ENCODE peak calls at places on chromosomes 11 and 22, in seven cellular contexts. L is IMR-90, K is neuronal stem cell, A is H9, P is mesenchymal stem cell, S is H1, T is mesendoderm. I is an unnamed sample.

GRCh38 chr22:50191041-50191740 is 5.5 kb downstream of the TRABD start:
- DNase-seq in A (no peak), P (no peak), L (no peak), S (no peak), K (no peak), T (no peak), I (peak)

GRCh38 chr11:118304227-118304808 is at the start of gene CD3E:
- DNase-seq in A (no peak), K (no peak), L (no peak), T (no peak), S (no peak), P (no peak), I (no peak)

GRCh38 chr11:85718126-85718943 is 32.3 kb upstream of the CCDC89 start:
- DNase-seq in S (no peak), P (no peak), L (peak), K (no peak), A (no peak), T (no peak), I (no peak)

GRCh38 chr22:35915477-35916013 is 113.1 kb downstream of the RBFOX2 start:
- DNase-seq in S (no peak), K (no peak), T (peak), A (no peak), L (peak), P (peak), I (no peak)

GRCh38 chr22:19401483-19401882 is 30.1 kb downstream of the HIRA start:
- DNase-seq in A (no peak), L (no peak), K (no peak), T (no peak), P (no peak), S (no peak), I (no peak)

GRCh38 chr11:390175-390574 is 3.8 kb upstream of the PKP3 start:
- DNase-seq in T (peak), K (no peak), A (peak), S (no peak), P (no peak), L (no peak), I (no peak)

GRCh38 chr22:27989758-27990450 is 70.8 kb upstream of the PITPNB start:
- DNase-seq in A (peak), P (no peak), S (no peak), T (no peak), L (no peak), K (no peak), I (no peak)

GRCh38 chr22:39960791-39961746 is 872 bp downstream of the TMA7B start:
- DNase-seq in T (no peak), P (peak), S (no peak), L (peak), K (no peak), A (no peak), I (peak)

GRCh38 chr11:70244698-70245097 is 25.8 kb upstream of the PPFIA1 start:
- DNase-seq in P (peak), S (no peak), L (peak), A (no peak), K (no peak), T (no peak), I (peak)

GRCh38 chr22:49825436-49825835 is 2.2 kb downstream of the BRD1 start:
- DNase-seq in A (no peak), T (no peak), P (peak), L (peak), S (no peak), K (no peak), I (peak)

GRCh38 chr11:120748485-120748814 is 236.9 kb downstream of the GRIK4 start:
- DNase-seq in L (no peak), P (no peak), S (no peak), T (peak), K (no peak), A (no peak), I (no peak)

GRCh38 chr11:47592276-47592675 is 1.9 kb downstream of the C1QTNF4 start:
- DNase-seq in A (no peak), P (no peak), K (no peak), S (no peak), L (no peak), T (no peak), I (no peak)

GRCh38 chr11:88979641-88980040 is 86.1 kb downstream of the GRM5 start:
- DNase-seq in P (peak), A (no peak), K (no peak), L (peak), T (peak), S (no peak), I (no peak)

GRCh38 chr11:10377182-10377581 is 72.3 kb downstream of the ADM start:
- DNase-seq in S (no peak), T (no peak), P (no peak), L (no peak), A (no peak), K (no peak), I (no peak)

GRCh38 chr11:123580137-123580536 is 74.3 kb downstream of the SCN3B start:
- DNase-seq in S (no peak), A (no peak), L (no peak), P (no peak), K (no peak), T (no peak), I (no peak)

GRCh38 chr22:23521442-23522113 is 58.5 kb downstream of the IGLL1 start:
- DNase-seq in K (peak), L (peak), A (peak), S (peak), P (peak), T (peak), I (peak)

GRCh38 chr11:58003036-58003435 is 20.6 kb upstream of the OR9Q1 start:
- DNase-seq in T (no peak), P (no peak), L (no peak), S (no peak), A (no peak), K (no peak), I (no peak)

GRCh38 chr11:93983542-93984204 is 37.5 kb upstream of the HEPHL1 start:
- DNase-seq in P (no peak), K (no peak), T (no peak), A (no peak), S (no peak), L (no peak), I (no peak)

GRCh38 chr11:1481483-1481825 is 5.1 kb downstream of the MOB2 start:
- DNase-seq in A (no peak), P (no peak), K (no peak), L (no peak), S (no peak), T (no peak), I (no peak)

GRCh38 chr22:17672417-17672991 is 33.9 kb downstream of the BCL2L13 start:
- DNase-seq in P (peak), S (no peak), K (no peak), T (no peak), L (peak), A (no peak), I (no peak)

GRCh38 chr11:132116516-132116915 is 746.1 kb downstream of the NTM start:
- DNase-seq in P (no peak), S (no peak), K (no peak), T (no peak), A (no peak), L (no peak), I (no peak)

GRCh38 chr11:123062892-123063395 is 1.0 kb upstream of the HSPA8 start:
- DNase-seq in K (no peak), S (no peak), P (no peak), A (no peak), L (peak), T (peak), I (peak)

GRCh38 chr11:17197431-17197898 is 10.3 kb downstream of the PIK3C2A start:
- DNase-seq in T (no peak), L (peak), K (no peak), A (no peak), P (no peak), S (no peak), I (peak)

GRCh38 chr11:42205518-42205917 is 746.1 kb upstream of the LRRC4C start:
- DNase-seq in L (no peak), K (no peak), P (no peak), A (no peak), T (no peak), S (no peak), I (no peak)

GRCh38 chr22:22371031-22371541 is 126.5 kb downstream of the VPREB1 start:
- DNase-seq in L (no peak), K (no peak), P (no peak), S (no peak), A (no peak), T (peak), I (no peak)

GRCh38 chr22:20885557-20886323 is 26.9 kb downstream of the SNAP29 start:
- DNase-seq in T (peak), K (peak), L (peak), S (peak), P (peak), A (peak), I (peak)

GRCh38 chr11:93846411-93846810 is 4.0 kb downstream of the VSTM5 start:
- DNase-seq in K (no peak), T (no peak), L (peak), P (peak), A (no peak), S (no peak), I (no peak)

GRCh38 chr11:71580057-71581003 is 2.3 kb downstream of the KRTAP5-11 start:
- DNase-seq in A (peak), T (peak), P (peak), K (peak), L (peak), S (peak), I (peak)

GRCh38 chr11:19660076-19660475 is 52.6 kb upstream of the NAV2 start:
- DNase-seq in K (no peak), T (peak), P (peak), S (no peak), A (no peak), L (peak), I (peak)

GRCh38 chr11:45655347-45655756 is 10.1 kb downstream of the CHST1 start:
- DNase-seq in P (peak), L (peak), A (peak), K (peak), S (peak), T (peak), I (peak)

GRCh38 chr11:35541621-35542375 is 16.4 kb upstream of the PAMR1 start:
- DNase-seq in A (no peak), K (no peak), S (no peak), P (peak), L (peak), T (peak), I (peak)

GRCh38 chr11:45537617-45538016 is 127.8 kb downstream of the CHST1 start:
- DNase-seq in P (no peak), L (peak), K (no peak), S (no peak), T (no peak), A (no peak), I (peak)

GRCh38 chr11:115784796-115785521 is 280.7 kb upstream of the CADM1 start:
- DNase-seq in L (no peak), K (no peak), S (no peak), P (no peak), T (no peak), A (no peak), I (no peak)

GRCh38 chr11:114173836-114174235 is 114.3 kb downstream of the ZBTB16 start:
- DNase-seq in T (no peak), K (no peak), S (no peak), P (no peak), L (no peak), A (no peak), I (no peak)

DNA sequence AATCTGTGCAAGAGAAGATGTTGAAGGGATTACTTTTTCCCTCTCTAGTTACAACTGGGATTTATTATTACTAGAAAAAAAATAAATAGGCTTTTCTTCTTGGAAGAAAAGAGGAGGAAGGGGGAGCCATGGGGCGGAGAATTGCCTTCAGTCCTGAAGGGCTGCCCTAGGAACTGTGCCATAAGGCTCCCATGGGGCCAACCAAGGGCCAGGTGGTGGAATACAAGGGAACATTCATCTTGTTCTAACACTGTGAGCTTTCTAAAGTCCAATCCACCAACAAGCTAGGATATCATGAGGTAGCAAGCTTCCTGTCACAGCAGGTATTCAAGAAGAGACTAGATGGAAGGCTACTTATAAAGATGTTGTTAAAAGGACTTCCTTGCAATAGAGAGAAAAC is 24.8 kb upstream of the NRIP3 start:
- DNase-seq in P (no peak), T (no peak), S (no peak), L (no peak), K (no peak), A (no peak), I (no peak)
- H3K18ac ChIP-seq in P (no peak), T (no peak), S (no peak), L (no peak), K (no peak), A (no peak), I (no peak)

DNA sequence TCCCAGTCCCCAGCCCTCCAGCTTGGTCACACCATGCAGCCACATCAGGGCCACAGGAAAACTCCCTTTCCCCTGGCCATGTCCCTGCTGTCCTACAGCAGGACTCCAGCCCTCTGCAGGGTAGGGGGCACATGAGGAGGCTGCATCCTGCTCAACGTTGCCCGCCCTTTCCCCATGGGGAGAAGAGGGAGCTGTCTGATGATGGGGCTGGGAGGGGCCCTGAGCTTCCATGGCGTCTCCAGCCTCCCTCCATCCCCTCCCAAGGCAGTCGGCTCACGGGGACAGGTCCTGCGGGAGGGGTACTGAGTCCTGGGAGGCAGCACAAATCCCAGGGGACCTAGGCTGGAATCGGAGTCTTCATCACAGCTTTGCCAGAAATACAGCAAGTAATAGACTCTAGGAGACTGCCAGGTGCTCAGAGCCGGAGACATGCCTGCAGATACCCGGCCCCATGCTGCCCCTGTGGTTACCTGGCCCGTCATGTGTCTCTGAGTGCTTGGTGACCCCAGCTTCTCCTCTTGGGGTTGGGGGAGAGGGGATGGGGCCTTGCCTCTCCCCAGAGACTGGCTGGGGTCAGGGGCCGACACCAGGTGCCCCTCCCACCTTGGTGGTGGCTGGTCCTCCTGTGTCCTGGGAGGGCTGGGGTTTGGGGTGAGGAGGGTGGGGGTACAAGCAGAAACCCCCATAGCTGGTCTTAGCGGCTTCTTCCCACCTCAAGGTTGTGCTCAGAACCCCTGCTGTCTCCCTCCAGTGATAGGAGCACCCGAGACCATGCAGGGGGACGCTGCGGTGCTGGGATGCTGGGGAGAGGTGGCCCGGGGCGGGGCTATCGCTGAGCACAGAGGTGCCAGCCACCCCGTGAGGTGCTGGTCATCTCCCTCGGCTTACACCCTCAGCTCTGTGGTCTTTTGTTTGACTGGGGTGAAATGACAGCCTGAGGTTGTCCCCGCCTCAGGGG is 2.3 kb downstream of the MRGPRE start:
- DNase-seq in L (no peak), A (no peak), K (no peak), S (no peak), P (no peak), T (no peak), I (no peak)
- H4K8ac ChIP-seq in L (no peak), A (no peak), K (no peak), S (no peak), P (no peak), T (no peak), I (no peak)

DNA sequence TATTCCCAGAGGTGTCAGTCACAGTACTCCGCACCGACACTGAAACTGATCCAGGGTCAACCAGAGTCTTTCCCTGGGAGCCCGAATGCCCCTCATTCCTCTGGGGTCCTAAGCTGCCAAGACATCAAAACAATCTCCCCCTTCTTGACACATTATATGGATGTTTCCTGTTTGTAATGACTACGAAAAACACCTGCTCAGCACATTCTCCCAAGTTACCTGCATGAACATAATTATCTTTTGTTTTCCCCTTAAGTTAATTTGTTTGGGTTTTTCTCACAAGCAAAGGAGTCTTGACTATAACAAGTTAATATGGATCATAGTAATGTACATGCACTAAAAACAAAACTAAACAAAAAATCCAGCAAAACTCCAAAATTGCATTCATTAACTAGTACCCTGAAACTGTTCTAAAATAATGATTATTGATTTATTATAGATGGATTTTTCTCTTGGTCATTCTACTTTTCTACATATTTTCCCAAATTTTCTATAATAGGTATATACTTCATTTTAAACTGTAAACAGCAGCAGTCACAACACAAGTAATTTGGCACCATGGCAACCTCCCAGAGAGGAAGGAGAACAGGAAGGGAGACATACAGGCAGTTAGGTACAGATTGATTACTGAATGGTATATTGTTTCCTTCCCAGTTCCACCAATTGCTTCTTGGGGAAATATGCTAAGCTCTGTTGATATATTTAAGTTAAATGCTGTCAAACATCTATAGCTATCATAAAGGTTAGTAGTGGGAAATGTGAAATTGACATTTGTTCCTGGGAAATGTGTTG is 631.5 kb downstream of the METTL15 start:
- DNase-seq in L (no peak), T (no peak), S (no peak), A (no peak), K (no peak), P (no peak), I (no peak)
- H3K18ac ChIP-seq in L (peak), T (no peak), S (no peak), A (no peak), K (no peak), P (no peak), I (no peak)

DNA sequence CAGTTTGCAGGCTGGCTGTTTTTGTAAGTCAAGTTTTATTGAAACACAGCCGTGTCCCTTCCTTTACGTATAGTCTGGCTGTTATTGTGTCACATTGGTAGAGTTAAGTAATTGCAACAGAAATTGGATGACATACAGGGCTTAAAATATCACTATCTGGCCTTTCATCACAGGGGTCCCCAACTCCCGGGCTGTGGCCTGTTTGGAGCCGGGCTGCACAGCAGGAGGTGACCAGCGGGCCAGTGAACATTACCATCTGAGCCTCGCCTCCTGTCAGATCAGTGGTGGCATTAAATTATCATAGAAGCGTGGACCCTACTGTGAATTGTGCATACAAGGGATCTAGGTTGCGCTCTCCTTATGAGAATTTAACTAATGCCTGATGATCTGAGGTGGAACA is 31.7 kb downstream of the EXT2 start:
- DNase-seq in P (no peak), K (no peak), L (no peak), S (no peak), A (no peak), T (no peak), I (no peak)
- H4K8ac ChIP-seq in P (no peak), K (no peak), L (no peak), S (no peak), A (no peak), T (no peak), I (no peak)